ENCODE peak calls at places on chromosomes 6 and 20, in nine cellular contexts. P is HFF-Myc; F is activated naive CD4-positive, alpha-beta T cell; O is stimulated activated CD4-positive, alpha-beta T cell treated with anti-CD3 and anti-CD28 coated beads, TNF-alpha, amount 100 ng/mL, for 4 hours; A is AG20443; N is Ammon's horn; H is effector memory CD4-positive, alpha-beta T cell; T is activated CD4-positive, alpha-beta T cell treated with anti-CD3 and anti-CD28 coated beads for 36 hours; R is MV-4-11. C is an unnamed sample.

GRCh38 chr6:40409716-40410397 is 177.3 kb downstream of the LRFN2 start:
- DNase-seq in P (no peak), F (no peak), O (no peak), A (no peak), N (no peak), H (no peak), T (no peak), R (no peak), C (no peak)

GRCh38 chr6:149140910-149141290 is 176.6 kb upstream of the TAB2 start:
- DNase-seq in P (no peak), F (no peak), O (no peak), A (no peak), N (no peak), H (no peak), T (no peak), R (no peak), C (no peak)

GRCh38 chr6:56833127-56833791 is 121.6 kb upstream of the BEND6 start:
- DNase-seq in P (no peak), F (no peak), O (no peak), A (no peak), N (no peak), H (no peak), T (no peak), R (no peak), C (no peak)

GRCh38 chr6:147003186-147003585 is 201.0 kb upstream of the STXBP5 start:
- DNase-seq in P (no peak), F (no peak), O (no peak), A (peak), N (no peak), H (no peak), T (no peak), R (no peak), C (no peak)

GRCh38 chr6:125444234-125444949 is 142.6 kb upstream of the HDDC2 start:
- DNase-seq in P (no peak), F (no peak), O (no peak), A (no peak), N (peak), H (no peak), T (no peak), R (no peak), C (no peak)

GRCh38 chr6:125995972-125996580 is 9.7 kb downstream of the TRMT11 start:
- DNase-seq in P (no peak), F (peak), O (peak), A (peak), N (peak), H (peak), T (peak), R (peak), C (peak)

GRCh38 chr20:48329676-48330644 is 497.8 kb downstream of the PREX1 start:
- DNase-seq in P (no peak), F (no peak), O (no peak), A (no peak), N (no peak), H (no peak), T (peak), R (no peak), C (no peak)

GRCh38 chr6:170063431-170063830 is 227.4 kb downstream of the DLL1 start:
- DNase-seq in P (no peak), F (no peak), O (no peak), A (no peak), N (no peak), H (no peak), T (no peak), R (no peak), C (no peak)

GRCh38 chr6:32045811-32046449 is 7.7 kb downstream of the CYP21A2 start:
- DNase-seq in P (no peak), F (no peak), O (no peak), A (no peak), N (no peak), H (no peak), T (no peak), R (no peak), C (no peak)

GRCh38 chr20:6501061-6501460 is 266.4 kb upstream of the BMP2 start:
- DNase-seq in P (peak), F (no peak), O (no peak), A (no peak), N (no peak), H (no peak), T (no peak), R (peak), C (no peak)

GRCh38 chr6:3319801-3320200 is 61.1 kb downstream of the PSMG4 start:
- DNase-seq in P (no peak), F (no peak), O (no peak), A (no peak), N (no peak), H (no peak), T (no peak), R (no peak), C (no peak)

GRCh38 chr20:34824861-34825529 is 456 bp downstream of the NCOA6 start:
- DNase-seq in P (no peak), F (peak), O (peak), A (peak), N (peak), H (peak), T (peak), R (peak), C (no peak)

GRCh38 chr20:51562027-51562333 is 19.5 kb upstream of the NFATC2 start:
- DNase-seq in P (no peak), F (no peak), O (no peak), A (no peak), N (no peak), H (no peak), T (no peak), R (no peak), C (no peak)

GRCh38 chr6:90703383-90703782 is 116.5 kb upstream of the MAP3K7 start:
- DNase-seq in P (no peak), F (no peak), O (no peak), A (no peak), N (peak), H (no peak), T (no peak), R (no peak), C (no peak)

GRCh38 chr6:170294813-170295518 is 4.1 kb upstream of the DLL1 start:
- DNase-seq in P (no peak), F (no peak), O (no peak), A (no peak), N (no peak), H (no peak), T (peak), R (no peak), C (no peak)

GRCh38 chr6:132130530-132131298 is 179.5 kb upstream of the CCN2 start:
- DNase-seq in P (no peak), F (no peak), O (no peak), A (peak), N (no peak), H (no peak), T (no peak), R (peak), C (no peak)

GRCh38 chr20:35020108-35021031 is 64.7 kb downstream of the MYH7B start:
- DNase-seq in P (no peak), F (no peak), O (no peak), A (no peak), N (no peak), H (no peak), T (no peak), R (no peak), C (no peak)

GRCh38 chr20:2289475-2289874 is 6.3 kb upstream of the TGM3 start:
- DNase-seq in P (no peak), F (no peak), O (no peak), A (no peak), N (no peak), H (no peak), T (no peak), R (peak), C (peak)

GRCh38 chr20:23350855-23351838 is 556 bp downstream of the NXT1 start:
- DNase-seq in P (no peak), F (no peak), O (peak), A (peak), N (peak), H (peak), T (peak), R (peak), C (no peak)

GRCh38 chr6:152648090-152648489 is 10.9 kb upstream of the SYNE1 start:
- DNase-seq in P (no peak), F (no peak), O (no peak), A (peak), N (peak), H (no peak), T (no peak), R (no peak), C (no peak)

GRCh38 chr6:50791900-50792508 is 26.7 kb upstream of the TFAP2B start:
- DNase-seq in P (no peak), F (no peak), O (no peak), A (peak), N (peak), H (no peak), T (no peak), R (peak), C (no peak)

GRCh38 chr6:105607624-105608392 is 204.9 kb upstream of the PREP start:
- DNase-seq in P (no peak), F (no peak), O (no peak), A (no peak), N (no peak), H (no peak), T (no peak), R (no peak), C (no peak)

GRCh38 chr20:43316271-43316670 is 126.6 kb upstream of the PTPRT start:
- DNase-seq in P (no peak), F (no peak), O (no peak), A (no peak), N (no peak), H (no peak), T (no peak), R (no peak), C (no peak)

GRCh38 chr6:31776961-31777666 is at the start of gene VWA7:
- DNase-seq in P (peak), F (peak), O (peak), A (peak), N (peak), H (peak), T (peak), R (peak), C (peak)

GRCh38 chr6:45377041-45377554 is 636 bp downstream of the SUPT3H start:
- DNase-seq in P (no peak), F (no peak), O (peak), A (no peak), N (no peak), H (no peak), T (no peak), R (no peak), C (no peak)

GRCh38 chr6:106194949-106195919 is 109.1 kb downstream of the PRDM1 start:
- DNase-seq in P (no peak), F (no peak), O (no peak), A (peak), N (no peak), H (no peak), T (no peak), R (peak), C (no peak)

GRCh38 chr20:18524646-18525045 is 16.9 kb downstream of the SEC23B start:
- DNase-seq in P (peak), F (no peak), O (no peak), A (peak), N (no peak), H (no peak), T (no peak), R (no peak), C (no peak)

GRCh38 chr6:84657486-84657885 is 106.9 kb downstream of the TBX18 start:
- DNase-seq in P (no peak), F (no peak), O (no peak), A (no peak), N (no peak), H (no peak), T (no peak), R (no peak), C (no peak)

GRCh38 chr6:169831450-169832246 is 80.2 kb downstream of the ERMARD start:
- DNase-seq in P (peak), F (peak), O (peak), A (peak), N (peak), H (peak), T (peak), R (peak), C (no peak)

GRCh38 chr6:20708367-20709124 is 174.3 kb downstream of the CDKAL1 start:
- DNase-seq in P (no peak), F (no peak), O (no peak), A (peak), N (no peak), H (no peak), T (peak), R (no peak), C (no peak)

GRCh38 chr20:5074050-5074674 is 45.6 kb downstream of the PCNA start:
- DNase-seq in P (no peak), F (no peak), O (no peak), A (no peak), N (no peak), H (no peak), T (no peak), R (peak), C (peak)

GRCh38 chr20:9710685-9711084 is 128.2 kb downstream of the PAK5 start:
- DNase-seq in P (no peak), F (no peak), O (no peak), A (no peak), N (no peak), H (no peak), T (no peak), R (no peak), C (no peak)

GRCh38 chr6:157731221-157731620 is 91.8 kb upstream of the SNX9 start:
- DNase-seq in P (no peak), F (no peak), O (no peak), A (no peak), N (no peak), H (no peak), T (no peak), R (no peak), C (no peak)

GRCh38 chr20:31835977-31836852 is 9.2 kb downstream of the FOXS1 start:
- DNase-seq in P (peak), F (no peak), O (no peak), A (peak), N (peak), H (no peak), T (peak), R (peak), C (peak)

GRCh38 chr20:54345301-54345724 is 130.1 kb upstream of the DOK5 start:
- DNase-seq in P (peak), F (no peak), O (no peak), A (peak), N (no peak), H (no peak), T (no peak), R (peak), C (no peak)

GRCh38 chr20:39822667-39823066 is 860.5 kb downstream of the DHX35 start:
- DNase-seq in P (no peak), F (no peak), O (no peak), A (peak), N (no peak), H (no peak), T (no peak), R (no peak), C (no peak)

GRCh38 chr20:60501048-60501447 is 542.8 kb downstream of the CDH26 start:
- DNase-seq in P (no peak), F (no peak), O (no peak), A (no peak), N (no peak), H (no peak), T (no peak), R (no peak), C (no peak)

GRCh38 chr6:80696268-80696667 is 589.8 kb downstream of the BCKDHB start:
- DNase-seq in P (no peak), F (no peak), O (no peak), A (no peak), N (no peak), H (no peak), T (no peak), R (no peak), C (no peak)

GRCh38 chr20:57387463-57387862 is 3.7 kb upstream of the RBM38 start:
- DNase-seq in P (no peak), F (no peak), O (no peak), A (no peak), N (no peak), H (no peak), T (no peak), R (no peak), C (no peak)

GRCh38 chr20:38210741-38211140 is 45.7 kb upstream of the TGM2 start:
- DNase-seq in P (no peak), F (no peak), O (no peak), A (no peak), N (peak), H (no peak), T (no peak), R (no peak), C (no peak)

C was measured in GF-D8.